ENCODE peak calls at places on chromosomes 7 and 10, in six cellular contexts. H, C, U, X, G and N are unnamed samples.

GRCh38 chr10:123284022-123284421 is 129.8 kb downstream of the BUB3 start:
- DNase-seq in H (no peak), C (no peak), U (no peak), X (no peak), G (peak; percentile 19), N (no peak)

GRCh38 chr7:44615149-44615611 is 8.8 kb downstream of the OGDH start:
- DNase-seq in H (no peak), C (no peak), U (no peak), X (no peak), G (no peak), N (peak; percentile 99)

GRCh38 chr7:128172963-128173362 is 68.1 kb upstream of the LEP start:
- DNase-seq in H (no peak), C (no peak), U (no peak), X (no peak), G (no peak), N (no peak)

GRCh38 chr10:97713351-97713827 is at the start of gene MARVELD1:
- DNase-seq in H (no peak), C (no peak), U (peak; percentile 85), X (peak; percentile 90), G (peak; percentile 56), N (no peak)

GRCh38 chr10:103653581-103654020 is 160.1 kb downstream of the NEURL1 start:
- DNase-seq in H (no peak), C (no peak), U (no peak), X (no peak), G (no peak), N (peak; percentile 79)

GRCh38 chr7:42522227-42522991 is 285.4 kb upstream of the GLI3 start:
- DNase-seq in H (no peak), C (no peak), U (peak; percentile 23), X (no peak), G (no peak), N (no peak)

GRCh38 chr10:80459047-80459865 is 5.1 kb downstream of the TSPAN14 start:
- DNase-seq in H (peak; percentile 46), C (peak; percentile 82), U (peak; percentile 46), X (peak; percentile 92), G (peak; percentile 77), N (peak; percentile 74)

GRCh38 chr10:71761105-71761511 is 12.2 kb downstream of the VSIR start:
- DNase-seq in H (no peak), C (no peak), U (no peak), X (no peak), G (no peak), N (no peak)

GRCh38 chr7:2522780-2523433 is 3.3 kb downstream of the LFNG start:
- DNase-seq in H (no peak), C (no peak), U (peak; percentile 79), X (no peak), G (peak; percentile 97), N (peak; percentile 97)

GRCh38 chr7:77657427-77658331 is 38.6 kb upstream of the RSBN1L start:
- DNase-seq in H (no peak), C (peak; percentile 74), U (peak; percentile 58), X (no peak), G (peak; percentile 75), N (peak; percentile 76)

GRCh38 chr10:89852872-89853271 is 151.5 kb downstream of the KIF20B start:
- DNase-seq in H (no peak), C (no peak), U (no peak), X (no peak), G (no peak), N (no peak)

GRCh38 chr10:75395171-75395954 is 6.2 kb downstream of the ZNF503 start:
- DNase-seq in H (no peak), C (no peak), U (no peak), X (peak; percentile 79), G (no peak), N (peak; percentile 67)

GRCh38 chr7:48295572-48295971 is 124.3 kb downstream of the ABCA13 start:
- DNase-seq in H (no peak), C (no peak), U (no peak), X (no peak), G (no peak), N (no peak)

GRCh38 chr10:78502208-78502943 is 468.7 kb downstream of the RPS24 start:
- DNase-seq in H (no peak), C (no peak), U (peak; percentile 35), X (no peak), G (peak; percentile 50), N (no peak)

GRCh38 chr7:47819054-47819920 is 129.0 kb downstream of the PKD1L1 start:
- DNase-seq in H (no peak), C (peak; percentile 80), U (peak; percentile 87), X (peak; percentile 65), G (peak; percentile 64), N (peak; percentile 74)

GRCh38 chr10:130230611-130231010 is 94.4 kb downstream of the GLRX3 start:
- DNase-seq in H (no peak), C (no peak), U (no peak), X (no peak), G (no peak), N (no peak)

GRCh38 chr10:124200011-124200410 is 106.6 kb upstream of the CHST15 start:
- DNase-seq in H (no peak), C (no peak), U (no peak), X (no peak), G (no peak), N (no peak)

GRCh38 chr7:94417261-94417660 is 22.6 kb downstream of the COL1A2 start:
- DNase-seq in H (no peak), C (no peak), U (no peak), X (no peak), G (no peak), N (no peak)

GRCh38 chr7:1807821-1808600 is 137.9 kb downstream of the ELFN1 start:
- DNase-seq in H (no peak), C (no peak), U (no peak), X (no peak), G (no peak), N (no peak)

GRCh38 chr10:107899075-107899474 is 734.6 kb upstream of the SORCS1 start:
- DNase-seq in H (no peak), C (no peak), U (no peak), X (no peak), G (no peak), N (no peak)

GRCh38 chr10:5448333-5449048 is 36.1 kb downstream of the NET1 start:
- DNase-seq in H (no peak), C (no peak), U (no peak), X (no peak), G (no peak), N (peak; percentile 88)

GRCh38 chr7:129990403-129991192 is 37.8 kb upstream of the UBE2H start:
- DNase-seq in H (no peak), C (no peak), U (no peak), X (no peak), G (no peak), N (no peak)

GRCh38 chr7:117230276-117231046 is 92.4 kb downstream of the WNT2 start:
- DNase-seq in H (no peak), C (no peak), U (peak; percentile 39), X (no peak), G (peak; percentile 14), N (no peak)

GRCh38 chr7:20063645-20064044 is 153.5 kb downstream of the MACC1 start:
- DNase-seq in H (no peak), C (no peak), U (no peak), X (no peak), G (no peak), N (no peak)

GRCh38 chr7:131219277-131220041 is 108.2 kb upstream of the MKLN1 start:
- DNase-seq in H (no peak), C (peak; percentile 61), U (peak; percentile 51), X (peak; percentile 81), G (no peak), N (peak; percentile 44)

GRCh38 chr10:75234683-75235374 is 928 bp downstream of the COMTD1 start:
- DNase-seq in H (no peak), C (peak; percentile 62), U (no peak), X (no peak), G (no peak), N (no peak)